ENCODE peak calls at places on chromosomes 13 and 19, in four cellular contexts. N, U, O and G are unnamed samples. For H3K9me3 and H3K4me1, the result is how much of the 10 kb centered on the place peaks cover.

GRCh38 chr19:17049711-17050280 is 23.2 kb upstream of the CPAMD8 start:
- DNase-seq in O (no peak), U (no peak), N (no peak), G (no peak)

GRCh38 chr13:43464578-43465264 is 322.1 kb downstream of the ENOX1 start:
- DNase-seq in O (no peak), U (no peak), N (no peak), G (no peak)

GRCh38 chr13:114017966-114018365 is 44.1 kb upstream of the C13orf46 start:
- DNase-seq in N (no peak), U (no peak), O (no peak), G (no peak)

GRCh38 chr19:3970808-3971598 is at the start of gene DAPK3:
- DNase-seq in O (peak), N (peak), U (peak), G (peak)

GRCh38 chr13:98650376-98651107 is 73.6 kb upstream of the STK24 start:
- DNase-seq in N (no peak), U (no peak), O (no peak), G (no peak)

GRCh38 chr13:110463876-110464510 is 97.5 kb downstream of the RAB20 start:
- DNase-seq in O (peak), U (no peak), N (no peak), G (no peak)

GRCh38 chr13:106521101-106521799 is 14.2 kb downstream of the EFNB2 start:
- DNase-seq in N (peak), U (no peak), O (no peak), G (no peak)

GRCh38 chr13:51619614-51620013 is 35.4 kb downstream of the WDFY2 start:
- DNase-seq in N (no peak), O (no peak), U (no peak), G (no peak)

GRCh38 chr13:21901772-21902708 is 231.2 kb downstream of the FGF9 start:
- DNase-seq in O (no peak), N (no peak), U (no peak), G (no peak)

GRCh38 chr19:17073869-17074627 is 1.2 kb downstream of the HAUS8 start:
- DNase-seq in O (no peak), U (peak), N (no peak), G (peak)

GRCh38 chr13:43159007-43159406 is 135.6 kb downstream of the DNAJC15 start:
- DNase-seq in O (no peak), U (no peak), N (peak), G (no peak)

GRCh38 chr19:1856698-1857603 is 6.4 kb downstream of the KLF16 start:
- DNase-seq in O (peak), N (no peak), U (peak), G (no peak)

GRCh38 chr13:48333976-48334375 is 30.4 kb downstream of the RB1 start:
- DNase-seq in U (no peak), O (no peak), N (no peak), G (no peak)

GRCh38 chr13:87674143-87674772 is 3.1 kb downstream of the SLITRK5 start:
- DNase-seq in O (no peak), U (no peak), N (no peak), G (no peak)

GRCh38 chr19:53076984-53077383 is 26.2 kb downstream of the ZNF160 start:
- DNase-seq in O (no peak), N (no peak), U (no peak), G (no peak)
- H3K9me3 ChIP-seq in O (under half), N (under half), U (under half), G (under half)

DNA sequence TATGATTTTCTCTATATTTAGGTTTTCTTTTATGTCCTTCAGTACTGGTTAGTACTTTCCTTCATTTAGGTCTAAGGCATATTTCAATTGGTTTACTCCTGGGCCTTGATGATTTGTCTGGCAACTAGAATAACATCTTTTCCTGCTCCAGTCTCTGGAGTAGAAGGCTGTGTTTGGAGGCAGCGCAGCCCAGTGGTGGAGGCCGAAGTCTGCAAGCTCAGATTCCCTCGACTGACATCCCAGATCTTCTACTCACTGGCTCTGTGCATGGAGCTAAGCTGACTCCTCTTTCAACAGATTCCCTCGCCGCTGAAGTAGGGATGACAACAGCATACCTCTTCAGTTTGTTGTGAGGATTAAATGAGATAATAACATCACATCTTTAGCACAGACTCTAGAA is 141.0 kb downstream of the RAP2A start:
- DNase-seq in N (peak), U (peak), O (no peak), G (no peak)
- H3K4me1 ChIP-seq in N (under half), U (under half), O (under half), G (under half)

DNA sequence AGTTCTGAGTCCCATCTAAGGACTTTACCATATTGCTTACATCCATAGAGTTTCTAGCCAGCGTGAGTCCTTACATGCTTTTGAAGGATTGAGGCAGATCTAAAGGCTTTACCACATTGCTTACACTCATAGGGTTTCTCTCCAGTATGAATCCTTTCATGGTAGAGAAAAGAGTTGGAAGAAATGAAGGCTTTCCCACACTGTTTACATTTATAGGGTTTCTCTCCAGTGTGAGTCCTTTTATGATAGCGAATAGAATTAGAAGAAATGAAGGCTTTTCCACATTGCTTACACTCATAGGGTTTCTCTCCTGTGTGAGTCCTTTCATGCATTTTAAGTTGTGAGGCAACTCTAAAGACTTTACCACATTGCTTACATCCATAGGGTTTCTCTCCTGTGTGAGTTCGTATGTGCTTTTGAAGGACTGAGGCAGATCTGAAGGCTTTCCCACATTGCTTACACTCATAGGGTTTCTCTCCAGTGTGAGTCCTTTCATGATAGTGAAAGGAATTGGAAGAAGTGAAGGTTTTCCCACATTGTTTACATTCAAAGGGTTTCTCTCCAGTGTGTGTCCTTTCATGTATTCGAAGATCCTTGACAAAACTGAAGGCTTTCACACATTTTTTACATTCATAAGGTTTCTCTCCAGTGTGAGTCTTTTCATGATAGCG is 8.4 kb upstream of the ZNF433 start:
- DNase-seq in U (no peak), O (no peak), N (no peak), G (no peak)
- H3K4me3 ChIP-seq in U (no peak), O (no peak), N (no peak), G (no peak)

GRCh38 chr19:48728882-48729645 is 9.5 kb upstream of the MAMSTR start:
- DNase-seq in O (no peak), N (no peak), U (no peak), G (no peak)
- H3K9me3 ChIP-seq in O (under half), N (under half), U (under half), G (under half)

DNA sequence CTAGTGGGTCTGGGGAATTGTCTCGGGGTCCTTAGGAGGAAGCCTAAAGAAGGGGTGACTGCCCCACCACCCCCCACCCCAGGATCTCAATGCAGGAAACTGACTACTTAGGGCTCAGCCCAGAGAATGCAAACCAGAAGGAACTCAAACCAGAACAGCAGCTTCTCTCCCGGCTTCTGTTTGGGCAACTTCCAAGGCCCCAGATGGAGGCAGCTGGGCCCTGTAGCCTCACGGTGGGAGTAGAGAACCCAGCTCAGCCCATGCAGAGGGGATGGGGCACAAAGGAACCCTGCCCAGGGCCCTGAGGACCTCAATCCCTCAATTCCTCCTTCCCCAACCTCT is 2.3 kb downstream of the ADGRE5 start:
- DNase-seq in O (no peak), U (no peak), N (no peak), G (no peak)
- H3K4me1 ChIP-seq in O (under half), U (under half), N (under half), G (under half)

DNA sequence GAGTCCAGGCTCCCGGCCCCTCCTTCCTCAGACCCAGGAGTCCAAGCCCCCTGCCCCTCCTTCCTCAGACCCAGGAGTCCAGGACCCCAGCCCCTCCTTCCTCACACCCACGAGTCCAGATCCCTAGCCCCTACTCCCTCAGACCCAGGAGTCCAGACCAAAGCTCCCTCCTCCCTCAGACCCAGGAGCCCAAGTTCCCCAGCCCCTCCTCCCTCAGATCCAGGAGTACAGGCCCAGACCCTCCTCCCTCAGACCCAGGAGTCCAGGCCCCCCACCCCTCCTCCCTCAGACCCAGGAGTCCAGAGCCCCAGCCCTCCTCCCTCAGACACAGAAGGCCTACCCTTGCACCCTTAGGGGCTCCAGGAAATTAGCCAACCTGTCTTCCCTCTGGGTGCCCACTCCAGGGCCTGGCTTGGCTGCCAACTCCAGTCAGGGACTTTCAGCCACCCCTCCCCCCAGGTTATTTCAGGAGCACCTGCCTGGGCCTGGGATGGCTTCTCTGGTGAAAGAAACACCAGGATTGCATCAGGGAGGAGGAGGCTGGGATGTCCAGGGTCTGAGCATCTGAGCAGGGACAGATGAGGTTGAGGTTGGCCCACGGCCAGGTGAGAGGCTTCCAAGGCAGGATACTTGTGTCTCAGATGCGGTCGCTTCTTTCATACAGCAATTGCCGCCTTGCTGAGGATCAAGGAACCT is at the start of gene FGF21:
- DNase-seq in U (no peak), O (peak), N (no peak), G (no peak)
- H3K4me3 ChIP-seq in U (no peak), O (no peak), N (no peak), G (no peak)